ENCODE peak calls at places on chromosomes 4 and X, in ten cellular contexts. M is stomach, P is brain microvascular endothelial cell, Q is AG09309, E is ovary, H is tibial artery, I is fibroblast of pulmonary artery, G is astrocyte of the spinal cord, V is bronchial epithelial cell, N is hepatocyte. S is an unnamed sample.

GRCh38 chr4:54482529-54482961 is 175.2 kb upstream of the KIT start:
- DNase-seq in I (peak; percentile 4), V (no peak), E (no peak), H (no peak), P (peak; percentile 43), G (peak; percentile 65), N (no peak), M (no peak), Q (no peak), S (peak; percentile 29)

GRCh38 chrX:135605906-135606305 is 85.4 kb downstream of the INTS6L start:
- DNase-seq in P (no peak), H (no peak), M (no peak), I (no peak), Q (no peak), N (no peak), E (no peak), G (no peak), V (no peak), S (no peak)

GRCh38 chr4:38281416-38282071 is 321.3 kb downstream of the PTTG2 start:
- DNase-seq in V (peak; percentile 43), H (no peak), M (no peak), E (no peak), I (peak; percentile 64), Q (no peak), N (no peak), P (peak; percentile 16), G (peak; percentile 62), S (peak; percentile 59)

GRCh38 chrX:54928876-54929275 is 8.3 kb downstream of the TRO start:
- DNase-seq in N (peak; percentile 1), V (no peak), P (no peak), H (no peak), E (no peak), G (no peak), Q (no peak), I (no peak), M (no peak), S (no peak)

GRCh38 chr4:16125571-16126445 is 42.0 kb upstream of the PROM1 start:
- DNase-seq in P (no peak), N (no peak), M (no peak), H (no peak), Q (no peak), I (no peak), E (no peak), G (no peak), V (no peak), S (no peak)

GRCh38 chr4:118033148-118034060 is 882 bp upstream of the NDST3 start:
- DNase-seq in P (no peak), V (peak; percentile 7), E (peak; percentile 36), I (peak; percentile 25), H (no peak), G (peak; percentile 72), M (peak; percentile 66), N (peak; percentile 67), Q (no peak), S (peak; percentile 38)

GRCh38 chr4:95249402-95250043 is 299.2 kb downstream of the UNC5C start:
- DNase-seq in G (no peak), N (no peak), V (no peak), E (no peak), Q (no peak), I (no peak), M (no peak), H (no peak), P (no peak), S (no peak)

GRCh38 chrX:53088136-53088974 is 5.6 kb upstream of the KANTR start:
- DNase-seq in E (peak; percentile 92), P (peak; percentile 73), Q (peak; percentile 38), M (peak; percentile 84), N (peak; percentile 92), V (peak; percentile 83), I (peak; percentile 86), H (peak; percentile 73), G (peak; percentile 78), S (peak; percentile 88)

GRCh38 chr4:33715996-33716395 is 2528.3 kb downstream of the ARAP2 start:
- DNase-seq in P (peak; percentile 19), E (no peak), V (peak; percentile 59), N (no peak), Q (peak; percentile 88), G (peak; percentile 91), I (peak; percentile 96), M (no peak), H (no peak), S (peak; percentile 95)

GRCh38 chr4:9987749-9988346 is 33.4 kb downstream of the SLC2A9 start:
- DNase-seq in P (no peak), G (no peak), N (no peak), Q (no peak), E (no peak), I (no peak), M (no peak), V (no peak), H (no peak), S (no peak)

DNA sequence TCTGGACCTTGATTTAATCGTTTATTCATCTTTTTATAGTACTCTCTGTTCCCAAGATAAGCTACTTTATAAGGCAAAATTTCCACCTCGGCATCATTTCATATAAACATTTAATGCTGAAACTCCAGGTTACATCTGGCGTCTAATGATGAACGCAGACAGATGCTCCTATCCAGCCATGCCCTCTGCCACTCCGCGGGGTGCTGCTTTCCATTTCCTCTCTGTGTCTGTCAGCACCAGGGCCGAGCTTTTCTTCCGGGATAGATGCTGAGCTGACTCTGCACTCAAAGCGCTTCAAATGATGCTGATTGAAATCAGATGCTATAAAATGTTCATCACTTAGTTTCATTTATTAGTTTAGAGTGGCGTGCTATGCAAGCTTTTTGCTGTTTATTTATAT is 80.5 kb upstream of the HELT start:
- DNase-seq in G (no peak), N (peak; percentile 20), I (no peak), V (no peak), P (no peak), M (no peak), Q (no peak), E (no peak), H (no peak), S (no peak)
- H3K4me3 ChIP-seq in G (no peak overlapping the region), N (no peak overlapping the region), I (no peak overlapping the region), V (no peak overlapping the region), P (no peak overlapping the region), M (no peak overlapping the region), Q (no peak overlapping the region), E (no peak overlapping the region), H (no peak overlapping the region), S (no peak overlapping the region)

GRCh38 chr4:114151-114550 is 10.2 kb upstream of the ZNF718 start:
- DNase-seq in P (no peak), G (no peak), I (no peak), Q (no peak), H (no peak), E (no peak), V (peak; percentile 47), M (no peak), N (no peak), S (no peak)

GRCh38 chr4:112771-113170 is 11.5 kb upstream of the ZNF718 start:
- DNase-seq in P (no peak), G (no peak), N (peak; percentile 0), H (no peak), E (no peak), Q (no peak), I (no peak), M (no peak), V (no peak), S (no peak)

GRCh38 chr4:116499-116898 is 7.8 kb upstream of the ZNF718 start:
- DNase-seq in E (no peak), N (no peak), Q (no peak), P (no peak), I (no peak), G (no peak), H (no peak), M (no peak), V (no peak), S (no peak)

GRCh38 chr4:107444-108429 is 16.6 kb upstream of the ZNF718 start:
- DNase-seq in Q (no peak), H (no peak), V (no peak), M (no peak), P (no peak), G (no peak), I (no peak), N (peak; percentile 2), E (no peak), S (no peak)

DNA sequence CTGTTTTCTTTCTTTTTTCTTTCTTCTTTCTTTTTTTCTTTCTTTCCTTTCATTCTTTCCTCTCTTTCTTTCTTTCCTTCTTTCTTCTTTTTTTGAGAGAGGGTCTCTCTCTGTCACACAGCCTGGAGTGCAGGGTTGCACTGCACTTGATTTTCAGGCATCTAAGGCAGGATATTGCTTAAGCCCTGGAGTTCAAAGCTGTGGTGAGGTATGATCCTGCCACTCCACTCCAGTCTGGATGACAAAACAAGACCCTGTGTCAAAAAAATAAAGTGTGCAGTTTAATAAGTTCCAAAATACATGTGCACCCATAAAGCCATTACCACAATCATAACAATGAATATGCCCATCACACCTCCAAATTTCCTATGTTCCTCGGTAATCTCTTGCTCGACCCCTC is 10.6 kb upstream of the ZNF718 start:
- DNase-seq in H (no peak), V (no peak), E (no peak), M (no peak), N (peak; percentile 0), Q (no peak), P (no peak), G (no peak), I (no peak), S (no peak)
- TF ChIP-seq CTCF in H (no peak), V (no peak), E (no peak), M (no peak), N (no peak), Q (no peak), P (no peak), G (no peak), I (no peak), S (no peak)

DNA sequence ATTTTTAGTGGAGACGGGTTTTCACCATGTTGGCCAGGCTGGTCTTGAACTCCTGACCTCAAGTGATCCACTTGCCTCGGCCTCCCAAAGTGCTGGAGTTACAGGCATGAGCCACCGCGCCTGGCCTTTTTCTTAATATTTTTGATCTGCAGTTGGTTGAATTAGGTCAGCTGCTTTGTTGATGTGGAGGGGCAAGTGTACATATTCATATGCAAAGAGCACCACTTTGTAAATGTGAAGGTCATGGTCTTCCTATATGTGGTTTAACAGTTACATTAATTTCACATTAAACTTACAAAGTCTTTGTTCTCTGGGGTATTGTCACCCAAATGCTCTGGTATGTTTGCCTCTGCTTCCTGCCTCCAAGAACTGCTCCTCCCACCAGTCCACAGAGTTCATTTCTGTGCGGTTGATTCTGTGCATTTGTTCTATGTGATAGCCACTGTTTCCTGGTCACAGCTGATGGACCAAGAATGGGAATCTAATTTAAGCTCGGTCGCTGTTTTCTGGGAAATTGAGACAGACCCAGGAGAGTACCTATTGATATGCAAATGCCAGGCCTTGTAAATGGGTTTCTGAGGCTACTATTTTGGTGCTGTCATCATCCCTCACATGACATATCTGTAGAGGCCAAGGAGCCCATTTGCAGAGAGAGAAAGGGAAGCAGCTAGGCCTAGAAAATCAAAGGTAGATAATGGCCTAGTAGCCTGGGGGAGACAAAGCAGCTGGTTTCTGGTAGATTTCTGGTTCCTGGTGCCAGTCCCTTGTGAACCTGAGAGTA is 27.0 kb upstream of the HPSE start:
- DNase-seq in P (no peak), H (no peak), N (no peak), G (no peak), Q (no peak), V (no peak), E (no peak), M (no peak), I (no peak), S (no peak)
- H3K4me3 ChIP-seq in P (no peak overlapping the region), H (no peak overlapping the region), N (no peak overlapping the region), G (no peak overlapping the region), Q (no peak overlapping the region), V (no peak overlapping the region), E (no peak overlapping the region), M (no peak overlapping the region), I (no peak overlapping the region), S (no peak overlapping the region)

DNA sequence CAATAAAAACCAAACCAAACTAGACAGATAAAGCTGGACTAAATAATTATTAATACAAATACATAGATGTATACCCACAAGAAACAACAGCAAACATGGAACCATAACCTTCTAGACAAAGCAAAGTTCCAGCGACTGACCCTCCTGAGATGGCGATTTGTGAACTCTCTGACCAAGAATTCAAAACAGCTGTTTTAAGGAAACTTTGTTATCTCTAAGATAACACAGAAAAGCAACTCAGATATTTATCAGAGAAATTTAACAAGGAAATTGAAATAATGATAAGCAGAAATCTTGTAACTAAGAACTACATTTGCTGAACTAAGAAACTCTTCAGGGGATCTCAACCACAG is 23.4 kb upstream of the MTHFD2L start:
- DNase-seq in P (no peak), I (no peak), E (no peak), M (no peak), G (no peak), V (no peak), Q (no peak), N (no peak), H (no peak), S (no peak)
- TF ChIP-seq CTCF in P (no peak), I (no peak), E (no peak), M (no peak), G (no peak), V (no peak), Q (no peak), N (no peak), H (no peak), S (no peak)

S was measured in cardiac fibroblast.